ENCODE peak calls at places on chromosomes 5 and 9, in seven cellular contexts. M, L, S, H, T, B and A are unnamed samples.

GRCh38 chr9:7907636-7908195 is 108.1 kb upstream of the DMAC1 start:
- DNase-seq in M (no peak), S (no peak), T (no peak), B (no peak), H (no peak), L (no peak), A (no peak)

GRCh38 chr9:101478906-101479305 is 43.3 kb upstream of the ALDOB start:
- DNase-seq in H (no peak), S (no peak), M (no peak), T (no peak), L (no peak), B (no peak), A (no peak)

GRCh38 chr5:158483202-158483870 is 616.4 kb downstream of the EBF1 start:
- DNase-seq in T (no peak), H (no peak), S (no peak), L (no peak), M (no peak), B (no peak), A (no peak)

GRCh38 chr5:94888674-94889073 is 270.2 kb downstream of the SLF1 start:
- DNase-seq in B (no peak), M (no peak), S (no peak), T (no peak), H (no peak), L (no peak), A (no peak)

GRCh38 chr5:142800776-142801494 is 30.8 kb downstream of the ARHGAP26 start:
- DNase-seq in M (no peak), S (no peak), H (no peak), L (no peak), T (no peak), B (peak), A (no peak)

GRCh38 chr9:133534346-133535284 is at the start of gene ADAMTSL2:
- DNase-seq in H (peak), B (no peak), T (peak), S (no peak), L (peak), M (no peak), A (peak)

GRCh38 chr5:78534148-78535009 is 114.2 kb downstream of the LHFPL2 start:
- DNase-seq in H (peak), L (no peak), M (no peak), T (no peak), S (no peak), B (no peak), A (no peak)

GRCh38 chr9:37350486-37351190 is 71.9 kb upstream of the GRHPR start:
- DNase-seq in H (peak), M (no peak), B (no peak), T (no peak), L (no peak), S (no peak), A (no peak)

GRCh38 chr5:53858700-53859456 is 298.4 kb downstream of the NDUFS4 start:
- DNase-seq in H (no peak), T (no peak), M (no peak), S (no peak), L (no peak), B (no peak), A (no peak)

GRCh38 chr9:34669809-34670562 is 7.5 kb upstream of the CCL27 start:
- DNase-seq in S (no peak), T (no peak), B (no peak), H (no peak), M (no peak), L (no peak), A (no peak)

GRCh38 chr5:52831776-52832511 is 44.2 kb downstream of the ITGA1 start:
- DNase-seq in S (no peak), M (no peak), L (no peak), B (no peak), H (peak), T (no peak), A (no peak)

GRCh38 chr5:179303801-179304200 is 41.5 kb downstream of the ADAMTS2 start:
- DNase-seq in M (no peak), H (no peak), L (no peak), S (no peak), B (no peak), T (no peak), A (no peak)

GRCh38 chr5:32551865-32552264 is 33.5 kb upstream of the SUB1 start:
- DNase-seq in B (no peak), M (no peak), S (no peak), L (no peak), H (no peak), T (no peak), A (no peak)

GRCh38 chr5:179267071-179267670 is 78.1 kb downstream of the ADAMTS2 start:
- DNase-seq in T (no peak), B (no peak), L (no peak), S (no peak), M (no peak), H (no peak), A (no peak)

GRCh38 chr5:128825826-128826225 is 139.5 kb upstream of the SLC27A6 start:
- DNase-seq in T (no peak), M (no peak), B (no peak), S (no peak), L (no peak), H (peak), A (peak)

GRCh38 chr9:124122813-124123462 is 111.4 kb downstream of the LHX2 start:
- DNase-seq in M (no peak), T (peak), L (no peak), S (peak), H (peak), B (no peak), A (peak)

GRCh38 chr9:129356871-129357772 is 179.1 kb upstream of the IER5L start:
- DNase-seq in M (no peak), L (no peak), B (no peak), T (no peak), H (no peak), S (no peak), A (no peak)

GRCh38 chr5:337565-338130 is 16.1 kb downstream of the AHRR start:
- DNase-seq in L (peak), M (peak), T (no peak), S (no peak), B (no peak), H (peak), A (peak)

GRCh38 chr5:77294212-77294611 is 83.7 kb downstream of the PDE8B start:
- DNase-seq in L (no peak), H (no peak), B (no peak), T (no peak), M (no peak), S (no peak), A (no peak)

GRCh38 chr5:58787982-58788381 is 205.1 kb downstream of the RAB3C start:
- DNase-seq in L (no peak), B (no peak), M (no peak), H (no peak), S (no peak), T (no peak), A (no peak)

GRCh38 chr5:115377468-115378217 is 81.2 kb upstream of the CCDC112 start:
- DNase-seq in B (no peak), M (peak), T (peak), L (no peak), S (peak), H (peak), A (peak)

GRCh38 chr5:179868541-179868940 is 9.9 kb upstream of the MRNIP start:
- DNase-seq in S (no peak), H (no peak), M (no peak), B (no peak), L (no peak), T (no peak), A (no peak)

GRCh38 chr5:97100486-97100885 is 41.9 kb downstream of the LIX1 start:
- DNase-seq in H (peak), L (no peak), S (no peak), M (no peak), T (no peak), B (no peak), A (no peak)

GRCh38 chr5:37553720-37554402 is 174.7 kb downstream of the WDR70 start:
- DNase-seq in S (peak), T (no peak), L (no peak), H (peak), M (no peak), B (no peak), A (peak)

GRCh38 chr9:127555830-127556820 is 56.0 kb upstream of the STXBP1 start:
- DNase-seq in L (no peak), S (peak), B (no peak), T (no peak), H (peak), M (no peak), A (peak)

GRCh38 chr9:95261890-95262289 is 55.6 kb downstream of the FANCC start:
- DNase-seq in S (no peak), L (peak), B (no peak), M (no peak), H (peak), T (no peak), A (no peak)

GRCh38 chr5:135428586-135428985 is 18.6 kb downstream of the DCANP1 start:
- DNase-seq in M (no peak), L (no peak), H (no peak), S (no peak), T (no peak), B (no peak), A (no peak)